ENCODE peak calls at places on chromosomes 13 and 19, in six cellular contexts. One of them, this sample, is unnamed.

GRCh38 chr13:42039457-42039945 is 8.9 kb upstream of the DGKH start:
- DNase-seq in GM12878: peak
- DNase-seq in A549: peak
- DNase-seq in K562: no peak
- DNase-seq in HepG2: no peak
- DNase-seq in endothelial cell of umbilical vein: no peak
- DNase-seq in this sample: no peak

GRCh38 chr13:38053896-38054295 is 184.3 kb upstream of the TRPC4 start:
- DNase-seq in HepG2: no peak
- DNase-seq in A549: no peak
- DNase-seq in GM12878: no peak
- DNase-seq in endothelial cell of umbilical vein: no peak
- DNase-seq in K562: no peak
- DNase-seq in this sample: no peak

GRCh38 chr19:1707240-1707639 is 46.1 kb upstream of the ONECUT3 start:
- DNase-seq in endothelial cell of umbilical vein: no peak
- DNase-seq in K562: no peak
- DNase-seq in HepG2: no peak
- DNase-seq in A549: no peak
- DNase-seq in GM12878: no peak
- DNase-seq in this sample: no peak

GRCh38 chr13:31773538-31773937 is 34.2 kb downstream of the RXFP2 start:
- DNase-seq in HepG2: no peak
- DNase-seq in GM12878: no peak
- DNase-seq in K562: no peak
- DNase-seq in A549: no peak
- DNase-seq in endothelial cell of umbilical vein: peak
- DNase-seq in this sample: no peak

GRCh38 chr13:44373601-44374347 is at the start of gene SERP2:
- DNase-seq in endothelial cell of umbilical vein: no peak
- DNase-seq in K562: no peak
- DNase-seq in HepG2: no peak
- DNase-seq in A549: no peak
- DNase-seq in GM12878: no peak
- DNase-seq in this sample: no peak

GRCh38 chr19:35856001-35856400 is 710 bp upstream of the KIRREL2 start:
- DNase-seq in HepG2: no peak
- DNase-seq in GM12878: no peak
- DNase-seq in endothelial cell of umbilical vein: no peak
- DNase-seq in A549: no peak
- DNase-seq in K562: no peak
- DNase-seq in this sample: no peak

GRCh38 chr19:45908956-45909355 is 5.6 kb downstream of the NANOS2 start:
- DNase-seq in endothelial cell of umbilical vein: no peak
- DNase-seq in A549: no peak
- DNase-seq in HepG2: no peak
- DNase-seq in K562: no peak
- DNase-seq in GM12878: no peak
- DNase-seq in this sample: no peak

GRCh38 chr13:90447034-90447734 is 900.3 kb upstream of the MIR17HG start:
- DNase-seq in endothelial cell of umbilical vein: no peak
- DNase-seq in GM12878: no peak
- DNase-seq in A549: no peak
- DNase-seq in K562: no peak
- DNase-seq in HepG2: no peak
- DNase-seq in this sample: no peak

GRCh38 chr13:51221674-51222509 is at the start of gene FAM124A:
- DNase-seq in A549: peak
- DNase-seq in HepG2: no peak
- DNase-seq in endothelial cell of umbilical vein: peak
- DNase-seq in K562: peak
- DNase-seq in GM12878: no peak
- DNase-seq in this sample: peak

GRCh38 chr19:36719687-36720556 is 32.5 kb downstream of the ZNF567 start:
- DNase-seq in GM12878: no peak
- DNase-seq in HepG2: no peak
- DNase-seq in A549: peak
- DNase-seq in K562: no peak
- DNase-seq in endothelial cell of umbilical vein: peak
- DNase-seq in this sample: peak

GRCh38 chr13:95382411-95382810 is 81.2 kb upstream of the ABCC4 start:
- DNase-seq in HepG2: no peak
- DNase-seq in K562: no peak
- DNase-seq in GM12878: no peak
- DNase-seq in A549: no peak
- DNase-seq in endothelial cell of umbilical vein: no peak
- DNase-seq in this sample: no peak

GRCh38 chr19:47228168-47228936 is 2.6 kb downstream of the BBC3 start:
- DNase-seq in endothelial cell of umbilical vein: no peak
- DNase-seq in GM12878: no peak
- DNase-seq in HepG2: peak
- DNase-seq in K562: peak
- DNase-seq in A549: peak
- DNase-seq in this sample: peak

GRCh38 chr19:47485210-47485609 is 1.2 kb upstream of the KPTN start:
- DNase-seq in GM12878: no peak
- DNase-seq in endothelial cell of umbilical vein: no peak
- DNase-seq in HepG2: no peak
- DNase-seq in A549: no peak
- DNase-seq in K562: no peak
- DNase-seq in this sample: no peak

GRCh38 chr13:101516262-101516661 is 63.8 kb downstream of the ITGBL1 start:
- DNase-seq in HepG2: no peak
- DNase-seq in endothelial cell of umbilical vein: no peak
- DNase-seq in K562: no peak
- DNase-seq in GM12878: no peak
- DNase-seq in A549: no peak
- DNase-seq in this sample: no peak

GRCh38 chr13:50916701-50917184 is 7.2 kb downstream of the RNASEH2B start:
- DNase-seq in GM12878: no peak
- DNase-seq in A549: no peak
- DNase-seq in K562: no peak
- DNase-seq in endothelial cell of umbilical vein: peak
- DNase-seq in HepG2: no peak
- DNase-seq in this sample: peak

DNA sequence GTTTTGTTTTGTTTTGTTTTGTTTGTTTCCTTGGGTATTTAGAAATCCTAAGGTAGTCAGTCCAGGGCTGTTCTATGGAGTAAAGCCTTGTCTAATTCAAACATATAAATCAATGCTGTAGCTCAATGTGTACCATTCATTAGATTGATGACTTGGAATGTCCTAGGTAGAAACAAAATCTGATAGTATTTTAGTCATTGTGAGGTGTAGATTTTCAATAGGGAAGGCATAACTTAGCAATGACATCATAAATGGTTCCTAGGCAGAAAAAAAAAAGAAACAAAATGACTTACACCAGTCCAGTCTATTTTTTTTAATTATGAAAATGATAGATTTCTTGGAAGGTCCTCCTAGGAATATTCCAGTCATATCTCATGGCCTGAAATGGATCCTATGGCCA is 189.9 kb downstream of the SPRY2 start:
- DNase-seq in A549: no peak
- DNase-seq in endothelial cell of umbilical vein: no peak
- DNase-seq in K562: no peak
- DNase-seq in GM12878: no peak
- DNase-seq in HepG2: no peak
- DNase-seq in this sample: no peak
- TF ChIP-seq MYC in A549: no peak
- TF ChIP-seq MYC in endothelial cell of umbilical vein: no peak
- TF ChIP-seq MYC in K562: no peak
- TF ChIP-seq MYC in GM12878: no peak
- TF ChIP-seq MYC in HepG2: no peak
- TF ChIP-seq MYC in this sample: no peak

DNA sequence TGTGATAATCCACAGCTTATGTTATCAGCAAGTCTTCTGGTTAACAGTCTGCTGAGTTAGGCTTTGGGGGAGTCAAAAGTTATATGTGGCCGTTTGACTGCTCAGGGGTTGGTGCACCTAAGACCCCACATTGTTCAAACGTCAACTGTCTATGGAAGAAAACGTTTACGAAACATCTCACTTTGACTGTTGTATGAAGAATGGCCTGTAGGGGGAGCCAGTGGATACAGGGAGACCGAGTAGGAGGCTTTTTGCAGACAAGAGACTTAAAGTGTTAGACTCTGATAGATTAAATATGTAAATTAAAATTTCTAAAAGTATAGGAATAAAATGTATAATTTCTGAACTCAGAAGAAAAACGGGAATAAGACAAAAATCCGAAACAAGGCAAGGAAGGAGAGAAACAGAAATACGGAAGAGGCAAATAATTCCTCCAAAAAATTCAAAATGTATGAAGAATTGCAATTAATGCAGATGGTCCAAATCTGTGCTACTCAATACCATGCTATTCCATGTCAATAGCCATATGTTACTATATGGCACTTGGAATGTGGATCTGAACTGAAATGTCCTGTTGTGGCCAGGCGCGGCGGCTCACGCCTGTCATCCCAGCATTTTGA is 37.8 kb downstream of the TNFSF14 start:
- DNase-seq in HepG2: peak
- DNase-seq in endothelial cell of umbilical vein: peak
- DNase-seq in GM12878: peak
- DNase-seq in A549: peak
- DNase-seq in K562: peak
- DNase-seq in this sample: peak
- TF ChIP-seq MYC in HepG2: no peak
- TF ChIP-seq MYC in endothelial cell of umbilical vein: no peak
- TF ChIP-seq MYC in GM12878: no peak
- TF ChIP-seq MYC in A549: no peak
- TF ChIP-seq MYC in K562: no peak
- TF ChIP-seq MYC in this sample: peak

GRCh38 chr19:10113592-10113963 is 2.1 kb downstream of the P2RY11 start:
- DNase-seq in A549: no peak
- DNase-seq in endothelial cell of umbilical vein: no peak
- DNase-seq in K562: no peak
- DNase-seq in GM12878: no peak
- DNase-seq in HepG2: no peak
- DNase-seq in this sample: no peak

GRCh38 chr19:10116085-10116865 is 3.4 kb downstream of the EIF3G start:
- DNase-seq in GM12878: no peak
- DNase-seq in HepG2: no peak
- DNase-seq in A549: no peak
- DNase-seq in K562: no peak
- DNase-seq in endothelial cell of umbilical vein: no peak
- DNase-seq in this sample: no peak

GRCh38 chr19:10115392-10116084 is 4.0 kb downstream of the P2RY11 start:
- DNase-seq in HepG2: no peak
- DNase-seq in A549: no peak
- DNase-seq in K562: no peak
- DNase-seq in GM12878: no peak
- DNase-seq in endothelial cell of umbilical vein: no peak
- DNase-seq in this sample: no peak

GRCh38 chr19:10113964-10114650 is 2.6 kb downstream of the P2RY11 start:
- DNase-seq in GM12878: no peak
- DNase-seq in K562: no peak
- DNase-seq in HepG2: no peak
- DNase-seq in A549: no peak
- DNase-seq in endothelial cell of umbilical vein: no peak
- DNase-seq in this sample: peak

DNA sequence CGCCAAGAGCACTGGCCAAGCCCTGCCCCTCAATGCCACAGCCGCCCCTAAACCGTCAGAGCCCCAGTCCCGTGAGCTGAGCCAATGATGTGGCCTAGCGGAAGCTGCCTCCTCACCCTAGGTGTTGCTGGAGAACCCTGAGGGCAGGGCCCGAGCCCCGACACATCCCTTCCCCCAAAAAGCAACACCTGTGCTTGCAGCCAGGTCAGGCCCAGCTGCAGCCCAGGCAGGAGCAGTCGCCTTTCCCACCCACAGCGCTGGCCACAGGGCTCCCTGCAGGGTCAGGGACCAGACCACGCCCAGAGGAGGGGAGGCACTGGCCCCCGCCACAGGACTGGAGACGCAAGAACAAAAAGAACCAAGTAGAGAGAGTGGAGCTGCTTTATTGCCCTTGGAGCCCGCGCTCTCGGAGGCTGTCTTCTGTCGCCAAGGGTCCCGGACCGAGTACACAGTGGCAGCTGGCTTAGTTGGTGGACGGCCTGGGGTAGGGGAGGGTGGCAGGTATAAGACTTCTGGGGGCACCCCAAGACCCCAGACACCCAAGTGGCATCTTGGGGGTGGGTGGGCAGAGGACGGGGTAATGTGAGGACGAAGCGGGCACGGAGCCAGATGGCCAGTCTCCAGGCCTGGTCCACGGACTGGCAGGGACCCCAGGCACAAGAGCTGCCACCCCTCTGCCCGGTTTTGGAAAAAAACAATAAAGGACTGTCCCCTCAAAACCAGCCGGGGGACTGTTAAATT is 3.3 kb downstream of the P2RY11 start:
- DNase-seq in A549: peak
- DNase-seq in HepG2: no peak
- DNase-seq in K562: no peak
- DNase-seq in GM12878: no peak
- DNase-seq in endothelial cell of umbilical vein: no peak
- DNase-seq in this sample: peak
- TF ChIP-seq MYC in A549: no peak
- TF ChIP-seq MYC in HepG2: no peak
- TF ChIP-seq MYC in K562: no peak
- TF ChIP-seq MYC in GM12878: no peak
- TF ChIP-seq MYC in endothelial cell of umbilical vein: no peak
- TF ChIP-seq MYC in this sample: peak

GRCh38 chr13:74111399-74111798 is 22.8 kb downstream of the KLF12 start:
- DNase-seq in endothelial cell of umbilical vein: no peak
- DNase-seq in GM12878: no peak
- DNase-seq in A549: no peak
- DNase-seq in K562: no peak
- DNase-seq in HepG2: no peak
- DNase-seq in this sample: no peak

GRCh38 chr13:74111901-74112824 is 22.0 kb downstream of the KLF12 start:
- DNase-seq in HepG2: no peak
- DNase-seq in A549: no peak
- DNase-seq in K562: no peak
- DNase-seq in endothelial cell of umbilical vein: no peak
- DNase-seq in GM12878: no peak
- DNase-seq in this sample: no peak

GRCh38 chr13:74115138-74115537 is 19.1 kb downstream of the KLF12 start:
- DNase-seq in endothelial cell of umbilical vein: peak
- DNase-seq in A549: no peak
- DNase-seq in GM12878: no peak
- DNase-seq in K562: no peak
- DNase-seq in HepG2: no peak
- DNase-seq in this sample: no peak

GRCh38 chr13:74114641-74115040 is 19.6 kb downstream of the KLF12 start:
- DNase-seq in K562: no peak
- DNase-seq in GM12878: no peak
- DNase-seq in HepG2: no peak
- DNase-seq in endothelial cell of umbilical vein: no peak
- DNase-seq in A549: no peak
- DNase-seq in this sample: no peak

DNA sequence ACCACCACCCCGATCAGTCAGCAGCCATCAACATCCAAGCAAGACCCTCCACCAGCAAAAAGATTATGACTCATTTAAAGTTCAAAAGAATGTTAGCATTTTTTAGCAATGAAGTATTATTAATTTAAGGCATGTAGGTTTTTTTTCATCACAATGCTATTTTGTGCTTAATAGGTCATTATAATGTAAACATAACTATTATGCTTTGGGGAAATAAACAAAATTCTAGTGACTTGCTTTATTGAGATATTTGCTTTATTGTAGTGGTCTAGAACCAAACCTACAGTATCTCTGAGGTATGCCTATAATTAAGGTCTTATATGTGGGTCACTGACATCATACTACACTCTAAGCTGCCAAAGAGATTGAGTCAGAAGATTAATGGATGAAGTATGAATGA is 20.0 kb downstream of the KLF12 start:
- DNase-seq in A549: no peak
- DNase-seq in GM12878: no peak
- DNase-seq in HepG2: no peak
- DNase-seq in K562: no peak
- DNase-seq in endothelial cell of umbilical vein: peak
- DNase-seq in this sample: no peak
- TF ChIP-seq MYC in A549: no peak
- TF ChIP-seq MYC in GM12878: no peak
- TF ChIP-seq MYC in HepG2: no peak
- TF ChIP-seq MYC in K562: no peak
- TF ChIP-seq MYC in endothelial cell of umbilical vein: no peak
- TF ChIP-seq MYC in this sample: no peak